ENCODE peak calls at places on chromosomes 13 and 19, in eight cellular contexts. One of them, this sample, is unnamed.

GRCh38 chr19:18922228-18922985 is 2.9 kb downstream of the DDX49 start:
- DNase-seq in mucosa of descending colon: no peak
- DNase-seq in foreskin fibroblast: no peak
- DNase-seq in lower leg skin: no peak
- DNase-seq in mammary epithelial cell: no peak
- DNase-seq in IMR-90: no peak
- DNase-seq in endothelial cell: no peak
- DNase-seq in right lobe of liver: no peak
- DNase-seq in this sample: no peak

GRCh38 chr13:47708386-47708785 is 292.7 kb downstream of the SUCLA2 start:
- DNase-seq in mucosa of descending colon: no peak
- DNase-seq in foreskin fibroblast: peak
- DNase-seq in lower leg skin: no peak
- DNase-seq in mammary epithelial cell: peak
- DNase-seq in IMR-90: peak
- DNase-seq in endothelial cell: no peak
- DNase-seq in right lobe of liver: no peak
- DNase-seq in this sample: peak

GRCh38 chr19:21765151-21765550 is 2.2 kb downstream of the ZNF100 start:
- DNase-seq in mucosa of descending colon: no peak
- DNase-seq in foreskin fibroblast: no peak
- DNase-seq in lower leg skin: no peak
- DNase-seq in mammary epithelial cell: peak
- DNase-seq in IMR-90: no peak
- DNase-seq in endothelial cell: no peak
- DNase-seq in right lobe of liver: no peak
- DNase-seq in this sample: no peak

GRCh38 chr13:76812971-76813691 is 73.1 kb downstream of the KCTD12 start:
- DNase-seq in mucosa of descending colon: no peak
- DNase-seq in foreskin fibroblast: peak
- DNase-seq in lower leg skin: peak
- DNase-seq in mammary epithelial cell: no peak
- DNase-seq in IMR-90: no peak
- DNase-seq in endothelial cell: no peak
- DNase-seq in right lobe of liver: no peak
- DNase-seq in this sample: no peak

GRCh38 chr19:15398501-15399233 is 19.1 kb upstream of the AKAP8 start:
- DNase-seq in mucosa of descending colon: no peak
- DNase-seq in foreskin fibroblast: no peak
- DNase-seq in lower leg skin: no peak
- DNase-seq in mammary epithelial cell: no peak
- DNase-seq in IMR-90: no peak
- DNase-seq in endothelial cell: no peak
- DNase-seq in right lobe of liver: peak
- DNase-seq in this sample: no peak

GRCh38 chr19:52638601-52639000 is 446 bp upstream of the ZNF83 start:
- DNase-seq in mucosa of descending colon: peak
- DNase-seq in foreskin fibroblast: no peak
- DNase-seq in lower leg skin: peak
- DNase-seq in mammary epithelial cell: no peak
- DNase-seq in IMR-90: peak
- DNase-seq in endothelial cell: peak
- DNase-seq in right lobe of liver: no peak
- DNase-seq in this sample: no peak

GRCh38 chr13:75402787-75403186 is 79.2 kb downstream of the TBC1D4 start:
- DNase-seq in mucosa of descending colon: no peak
- DNase-seq in foreskin fibroblast: no peak
- DNase-seq in lower leg skin: no peak
- DNase-seq in mammary epithelial cell: no peak
- DNase-seq in IMR-90: no peak
- DNase-seq in endothelial cell: no peak
- DNase-seq in right lobe of liver: no peak
- DNase-seq in this sample: no peak

GRCh38 chr19:38565686-38566105 is 52.1 kb downstream of the MAP4K1 start:
- DNase-seq in mucosa of descending colon: no peak
- DNase-seq in foreskin fibroblast: no peak
- DNase-seq in lower leg skin: no peak
- DNase-seq in mammary epithelial cell: no peak
- DNase-seq in IMR-90: no peak
- DNase-seq in endothelial cell: no peak
- DNase-seq in right lobe of liver: no peak
- DNase-seq in this sample: no peak

GRCh38 chr13:34414616-34415015 is 527.5 kb upstream of the NBEA start:
- DNase-seq in mucosa of descending colon: no peak
- DNase-seq in foreskin fibroblast: no peak
- DNase-seq in lower leg skin: no peak
- DNase-seq in mammary epithelial cell: no peak
- DNase-seq in IMR-90: no peak
- DNase-seq in endothelial cell: no peak
- DNase-seq in right lobe of liver: no peak
- DNase-seq in this sample: no peak

GRCh38 chr13:114107686-114108081 is 24.7 kb downstream of the RASA3 start:
- DNase-seq in mucosa of descending colon: peak
- DNase-seq in foreskin fibroblast: peak
- DNase-seq in lower leg skin: no peak
- DNase-seq in mammary epithelial cell: no peak
- DNase-seq in IMR-90: peak
- DNase-seq in endothelial cell: no peak
- DNase-seq in right lobe of liver: no peak
- DNase-seq in this sample: no peak

GRCh38 chr13:94711561-94712286 is 621 bp downstream of the SOX21 start:
- DNase-seq in mucosa of descending colon: no peak
- DNase-seq in foreskin fibroblast: peak
- DNase-seq in lower leg skin: no peak
- DNase-seq in mammary epithelial cell: peak
- DNase-seq in IMR-90: no peak
- DNase-seq in endothelial cell: no peak
- DNase-seq in right lobe of liver: no peak
- DNase-seq in this sample: peak

GRCh38 chr13:46551410-46552301 is 1.3 kb upstream of the LRCH1 start:
- DNase-seq in mucosa of descending colon: peak
- DNase-seq in foreskin fibroblast: peak
- DNase-seq in lower leg skin: peak
- DNase-seq in mammary epithelial cell: peak
- DNase-seq in IMR-90: peak
- DNase-seq in endothelial cell: peak
- DNase-seq in right lobe of liver: peak
- DNase-seq in this sample: peak

GRCh38 chr13:23656637-23657036 is 86.4 kb downstream of the TNFRSF19 start:
- DNase-seq in mucosa of descending colon: no peak
- DNase-seq in foreskin fibroblast: peak
- DNase-seq in lower leg skin: no peak
- DNase-seq in mammary epithelial cell: no peak
- DNase-seq in IMR-90: peak
- DNase-seq in endothelial cell: no peak
- DNase-seq in right lobe of liver: no peak
- DNase-seq in this sample: no peak

GRCh38 chr19:40033989-40034560 is 22.0 kb downstream of the ZNF780B start:
- DNase-seq in mucosa of descending colon: no peak
- DNase-seq in foreskin fibroblast: no peak
- DNase-seq in lower leg skin: no peak
- DNase-seq in mammary epithelial cell: no peak
- DNase-seq in IMR-90: no peak
- DNase-seq in endothelial cell: no peak
- DNase-seq in right lobe of liver: no peak
- DNase-seq in this sample: no peak

GRCh38 chr13:40420160-40420740 is 246.2 kb downstream of the FOXO1 start:
- DNase-seq in mucosa of descending colon: no peak
- DNase-seq in foreskin fibroblast: no peak
- DNase-seq in lower leg skin: no peak
- DNase-seq in mammary epithelial cell: no peak
- DNase-seq in IMR-90: no peak
- DNase-seq in endothelial cell: no peak
- DNase-seq in right lobe of liver: no peak
- DNase-seq in this sample: no peak

GRCh38 chr13:27476943-27477681 is 26.7 kb upstream of the MTIF3 start:
- DNase-seq in mucosa of descending colon: no peak
- DNase-seq in foreskin fibroblast: peak
- DNase-seq in lower leg skin: no peak
- DNase-seq in mammary epithelial cell: peak
- DNase-seq in IMR-90: peak
- DNase-seq in endothelial cell: no peak
- DNase-seq in right lobe of liver: no peak
- DNase-seq in this sample: peak

GRCh38 chr19:33324628-33325027 is 22.3 kb upstream of the CEBPA start:
- DNase-seq in mucosa of descending colon: no peak
- DNase-seq in foreskin fibroblast: no peak
- DNase-seq in lower leg skin: no peak
- DNase-seq in mammary epithelial cell: no peak
- DNase-seq in IMR-90: no peak
- DNase-seq in endothelial cell: no peak
- DNase-seq in right lobe of liver: peak
- DNase-seq in this sample: no peak
- TF ChIP-seq CTCF in mucosa of descending colon: no peak
- TF ChIP-seq CTCF in foreskin fibroblast: no peak
- TF ChIP-seq CTCF in lower leg skin: no peak
- TF ChIP-seq CTCF in mammary epithelial cell: no peak
- TF ChIP-seq CTCF in IMR-90: no peak
- TF ChIP-seq CTCF in endothelial cell: no peak
- TF ChIP-seq CTCF in right lobe of liver: no peak
- TF ChIP-seq CTCF in this sample: no peak

GRCh38 chr13:98103942-98104880 is 38.7 kb upstream of the FARP1 start:
- DNase-seq in mucosa of descending colon: no peak
- DNase-seq in foreskin fibroblast: no peak
- DNase-seq in lower leg skin: no peak
- DNase-seq in mammary epithelial cell: peak
- DNase-seq in IMR-90: peak
- DNase-seq in endothelial cell: no peak
- DNase-seq in right lobe of liver: no peak
- DNase-seq in this sample: peak
- TF ChIP-seq CTCF in mucosa of descending colon: no peak
- TF ChIP-seq CTCF in foreskin fibroblast: peak
- TF ChIP-seq CTCF in lower leg skin: no peak
- TF ChIP-seq CTCF in mammary epithelial cell: peak
- TF ChIP-seq CTCF in IMR-90: peak
- TF ChIP-seq CTCF in endothelial cell: peak
- TF ChIP-seq CTCF in right lobe of liver: peak
- TF ChIP-seq CTCF in this sample: peak

GRCh38 chr19:17726136-17726741 is 7.0 kb downstream of the MAP1S start:
- DNase-seq in mucosa of descending colon: no peak
- DNase-seq in foreskin fibroblast: no peak
- DNase-seq in lower leg skin: no peak
- DNase-seq in mammary epithelial cell: no peak
- DNase-seq in IMR-90: no peak
- DNase-seq in endothelial cell: no peak
- DNase-seq in right lobe of liver: no peak
- DNase-seq in this sample: no peak

GRCh38 chr19:17727843-17728242 is 8.6 kb downstream of the MAP1S start:
- DNase-seq in mucosa of descending colon: no peak
- DNase-seq in foreskin fibroblast: no peak
- DNase-seq in lower leg skin: no peak
- DNase-seq in mammary epithelial cell: no peak
- DNase-seq in IMR-90: no peak
- DNase-seq in endothelial cell: no peak
- DNase-seq in right lobe of liver: no peak
- DNase-seq in this sample: no peak

GRCh38 chr19:17726914-17727773 is 7.9 kb downstream of the MAP1S start:
- DNase-seq in mucosa of descending colon: no peak
- DNase-seq in foreskin fibroblast: no peak
- DNase-seq in lower leg skin: no peak
- DNase-seq in mammary epithelial cell: no peak
- DNase-seq in IMR-90: no peak
- DNase-seq in endothelial cell: no peak
- DNase-seq in right lobe of liver: no peak
- DNase-seq in this sample: no peak

GRCh38 chr19:17724655-17725054 is 5.4 kb downstream of the MAP1S start:
- DNase-seq in mucosa of descending colon: no peak
- DNase-seq in foreskin fibroblast: no peak
- DNase-seq in lower leg skin: no peak
- DNase-seq in mammary epithelial cell: no peak
- DNase-seq in IMR-90: no peak
- DNase-seq in endothelial cell: no peak
- DNase-seq in right lobe of liver: no peak
- DNase-seq in this sample: no peak

DNA sequence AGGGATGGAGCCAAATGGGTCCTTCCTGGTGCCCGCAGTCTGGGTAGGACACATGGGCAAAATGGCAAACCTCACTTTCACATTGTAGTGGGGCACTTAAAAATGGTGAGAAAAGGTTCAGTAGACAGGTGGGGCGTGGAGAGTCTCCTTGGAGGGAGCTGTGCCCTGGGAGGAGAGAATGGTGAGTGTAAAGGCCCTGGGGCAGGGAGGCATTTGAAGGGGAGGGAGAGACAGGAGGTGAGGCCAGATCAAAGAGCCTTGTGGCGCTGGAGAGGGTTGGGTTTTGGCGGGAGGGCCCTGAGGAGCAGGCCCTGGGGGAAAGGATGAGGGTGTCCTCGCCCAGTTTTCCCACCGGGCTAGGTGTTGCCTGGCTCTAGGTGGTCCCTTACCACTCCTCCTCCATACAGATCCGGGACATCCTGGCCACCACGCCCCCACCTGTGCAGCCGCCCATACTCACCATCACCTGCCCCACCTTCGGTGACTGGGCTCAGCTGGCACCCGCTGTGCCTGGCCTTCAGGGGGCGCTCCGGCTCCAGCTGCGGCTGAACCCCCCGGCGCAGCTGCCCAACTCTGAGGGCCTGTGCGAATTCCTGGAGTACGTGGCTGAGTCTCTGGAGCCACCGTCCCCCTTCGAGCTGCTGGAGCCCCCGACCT is 6.3 kb downstream of the MAP1S start:
- DNase-seq in mucosa of descending colon: no peak
- DNase-seq in foreskin fibroblast: no peak
- DNase-seq in lower leg skin: no peak
- DNase-seq in mammary epithelial cell: no peak
- DNase-seq in IMR-90: no peak
- DNase-seq in endothelial cell: no peak
- DNase-seq in right lobe of liver: no peak
- DNase-seq in this sample: no peak
- TF ChIP-seq CTCF in mucosa of descending colon: no peak
- TF ChIP-seq CTCF in foreskin fibroblast: peak
- TF ChIP-seq CTCF in lower leg skin: no peak
- TF ChIP-seq CTCF in mammary epithelial cell: peak
- TF ChIP-seq CTCF in IMR-90: peak
- TF ChIP-seq CTCF in endothelial cell: peak
- TF ChIP-seq CTCF in right lobe of liver: peak
- TF ChIP-seq CTCF in this sample: peak

DNA sequence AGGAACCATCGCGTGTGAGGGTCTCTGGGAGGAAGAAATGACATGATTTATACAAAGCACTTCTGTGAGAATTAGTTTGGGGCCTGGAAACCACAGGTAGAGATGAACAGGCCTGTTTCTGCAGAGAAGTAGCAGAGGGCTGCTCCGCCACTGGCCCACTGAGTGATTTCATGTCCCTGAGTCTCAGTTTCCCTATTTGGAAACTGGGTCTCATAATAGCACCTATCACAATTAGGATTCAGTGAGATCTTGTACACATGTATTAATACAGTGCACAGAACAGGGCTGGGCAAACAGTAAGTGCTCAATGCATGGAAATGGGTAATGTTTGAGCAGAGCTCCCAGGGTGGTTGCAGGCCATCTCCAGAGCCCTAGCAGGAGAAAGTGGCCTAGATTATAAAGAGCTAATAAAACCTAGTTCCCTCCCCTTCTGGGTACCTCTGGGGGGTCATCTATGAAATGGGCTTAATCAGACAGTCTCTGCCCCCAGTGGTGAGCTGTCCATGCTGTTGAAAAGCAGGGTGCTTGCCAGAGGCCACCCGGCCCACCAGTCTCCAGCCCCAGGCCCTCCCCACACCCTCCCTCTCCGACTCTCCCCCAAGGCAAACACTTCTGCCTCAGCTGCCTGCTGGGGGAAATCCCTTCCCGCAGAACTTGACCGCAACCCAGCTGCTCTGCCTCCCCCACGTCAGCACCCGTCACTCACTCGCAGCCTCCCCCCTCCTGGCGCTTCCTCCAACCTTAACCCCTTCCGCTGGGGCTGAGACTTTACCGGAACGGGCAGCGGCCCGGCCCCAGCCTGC is 4.5 kb downstream of the BCL3 start:
- DNase-seq in mucosa of descending colon: peak
- DNase-seq in foreskin fibroblast: peak
- DNase-seq in lower leg skin: peak
- DNase-seq in mammary epithelial cell: peak
- DNase-seq in IMR-90: peak
- DNase-seq in endothelial cell: peak
- DNase-seq in right lobe of liver: peak
- DNase-seq in this sample: peak
- TF ChIP-seq CTCF in mucosa of descending colon: no peak
- TF ChIP-seq CTCF in foreskin fibroblast: no peak
- TF ChIP-seq CTCF in lower leg skin: no peak
- TF ChIP-seq CTCF in mammary epithelial cell: no peak
- TF ChIP-seq CTCF in IMR-90: peak
- TF ChIP-seq CTCF in endothelial cell: no peak
- TF ChIP-seq CTCF in right lobe of liver: no peak
- TF ChIP-seq CTCF in this sample: no peak